ENCODE peak calls at places on chromosome X, in seven cellular contexts. One of them, this sample, is unnamed.

GRCh38 chrX:11704725-11705495 is 39.2 kb upstream of the ARHGAP6 start:
- DNase-seq in stimulated activated CD4-positive, alpha-beta T cell treated with anti-CD3 and anti-CD28 coated beads, Interleukin-1b, Interleukin-23, amount 100 ng/mL, for 1 hour: no peak
- DNase-seq in naive thymus-derived CD4-positive, alpha-beta T cell: no peak
- DNase-seq in NCI-H1092 treated with DMSO at 0.1 percent for 48 hours: no peak
- DNase-seq in tibial artery: no peak
- DNase-seq in COR-L47: no peak
- DNase-seq in MCF 10A: no peak
- DNase-seq in this sample: no peak

GRCh38 chrX:107429090-107429489 is 20.4 kb upstream of the FRMPD3 start:
- DNase-seq in NCI-H1092 treated with DMSO at 0.1 percent for 48 hours: peak
- DNase-seq in COR-L47: peak
- DNase-seq in naive thymus-derived CD4-positive, alpha-beta T cell: no peak
- DNase-seq in stimulated activated CD4-positive, alpha-beta T cell treated with anti-CD3 and anti-CD28 coated beads, Interleukin-1b, Interleukin-23, amount 100 ng/mL, for 1 hour: no peak
- DNase-seq in MCF 10A: peak
- DNase-seq in tibial artery: no peak
- DNase-seq in this sample: no peak

GRCh38 chrX:119502727-119503483 is 34.7 kb downstream of the SLC25A5 start:
- DNase-seq in MCF 10A: peak
- DNase-seq in stimulated activated CD4-positive, alpha-beta T cell treated with anti-CD3 and anti-CD28 coated beads, Interleukin-1b, Interleukin-23, amount 100 ng/mL, for 1 hour: no peak
- DNase-seq in tibial artery: no peak
- DNase-seq in NCI-H1092 treated with DMSO at 0.1 percent for 48 hours: peak
- DNase-seq in naive thymus-derived CD4-positive, alpha-beta T cell: peak
- DNase-seq in COR-L47: peak
- DNase-seq in this sample: peak

GRCh38 chrX:13463608-13464007 is 105.8 kb upstream of the EGFL6 start:
- DNase-seq in stimulated activated CD4-positive, alpha-beta T cell treated with anti-CD3 and anti-CD28 coated beads, Interleukin-1b, Interleukin-23, amount 100 ng/mL, for 1 hour: no peak
- DNase-seq in tibial artery: peak
- DNase-seq in naive thymus-derived CD4-positive, alpha-beta T cell: no peak
- DNase-seq in MCF 10A: peak
- DNase-seq in NCI-H1092 treated with DMSO at 0.1 percent for 48 hours: peak
- DNase-seq in COR-L47: peak
- DNase-seq in this sample: peak

GRCh38 chrX:153032397-153033118 is 23.7 kb upstream of the PNMA3 start:
- DNase-seq in naive thymus-derived CD4-positive, alpha-beta T cell: peak
- DNase-seq in MCF 10A: peak
- DNase-seq in stimulated activated CD4-positive, alpha-beta T cell treated with anti-CD3 and anti-CD28 coated beads, Interleukin-1b, Interleukin-23, amount 100 ng/mL, for 1 hour: peak
- DNase-seq in COR-L47: peak
- DNase-seq in NCI-H1092 treated with DMSO at 0.1 percent for 48 hours: peak
- DNase-seq in tibial artery: peak
- DNase-seq in this sample: peak

GRCh38 chrX:14209034-14209433 is 179.3 kb upstream of the GEMIN8 start:
- DNase-seq in tibial artery: no peak
- DNase-seq in NCI-H1092 treated with DMSO at 0.1 percent for 48 hours: no peak
- DNase-seq in MCF 10A: no peak
- DNase-seq in stimulated activated CD4-positive, alpha-beta T cell treated with anti-CD3 and anti-CD28 coated beads, Interleukin-1b, Interleukin-23, amount 100 ng/mL, for 1 hour: no peak
- DNase-seq in naive thymus-derived CD4-positive, alpha-beta T cell: no peak
- DNase-seq in COR-L47: no peak
- DNase-seq in this sample: no peak

GRCh38 chrX:154040307-154040756 is 20.6 kb upstream of the IRAK1 start:
- DNase-seq in MCF 10A: peak
- DNase-seq in naive thymus-derived CD4-positive, alpha-beta T cell: no peak
- DNase-seq in NCI-H1092 treated with DMSO at 0.1 percent for 48 hours: no peak
- DNase-seq in stimulated activated CD4-positive, alpha-beta T cell treated with anti-CD3 and anti-CD28 coated beads, Interleukin-1b, Interleukin-23, amount 100 ng/mL, for 1 hour: no peak
- DNase-seq in tibial artery: peak
- DNase-seq in COR-L47: no peak
- DNase-seq in this sample: no peak

GRCh38 chrX:150365953-150366911 is 3.1 kb downstream of the MAMLD1 start:
- DNase-seq in stimulated activated CD4-positive, alpha-beta T cell treated with anti-CD3 and anti-CD28 coated beads, Interleukin-1b, Interleukin-23, amount 100 ng/mL, for 1 hour: no peak
- DNase-seq in MCF 10A: peak
- DNase-seq in NCI-H1092 treated with DMSO at 0.1 percent for 48 hours: no peak
- DNase-seq in naive thymus-derived CD4-positive, alpha-beta T cell: peak
- DNase-seq in COR-L47: no peak
- DNase-seq in tibial artery: peak
- DNase-seq in this sample: peak

GRCh38 chrX:70026112-70026850 is 23.5 kb downstream of the AWAT2 start:
- DNase-seq in NCI-H1092 treated with DMSO at 0.1 percent for 48 hours: no peak
- DNase-seq in naive thymus-derived CD4-positive, alpha-beta T cell: no peak
- DNase-seq in stimulated activated CD4-positive, alpha-beta T cell treated with anti-CD3 and anti-CD28 coated beads, Interleukin-1b, Interleukin-23, amount 100 ng/mL, for 1 hour: no peak
- DNase-seq in tibial artery: no peak
- DNase-seq in COR-L47: no peak
- DNase-seq in MCF 10A: no peak
- DNase-seq in this sample: no peak

GRCh38 chrX:152821145-152821765 is 9.3 kb downstream of the CETN2 start:
- DNase-seq in stimulated activated CD4-positive, alpha-beta T cell treated with anti-CD3 and anti-CD28 coated beads, Interleukin-1b, Interleukin-23, amount 100 ng/mL, for 1 hour: no peak
- DNase-seq in naive thymus-derived CD4-positive, alpha-beta T cell: no peak
- DNase-seq in NCI-H1092 treated with DMSO at 0.1 percent for 48 hours: no peak
- DNase-seq in tibial artery: no peak
- DNase-seq in COR-L47: peak
- DNase-seq in MCF 10A: peak
- DNase-seq in this sample: peak

GRCh38 chrX:97828454-97828853 is 944.7 kb downstream of the RPA4 start:
- DNase-seq in COR-L47: no peak
- DNase-seq in MCF 10A: no peak
- DNase-seq in NCI-H1092 treated with DMSO at 0.1 percent for 48 hours: no peak
- DNase-seq in tibial artery: no peak
- DNase-seq in stimulated activated CD4-positive, alpha-beta T cell treated with anti-CD3 and anti-CD28 coated beads, Interleukin-1b, Interleukin-23, amount 100 ng/mL, for 1 hour: no peak
- DNase-seq in naive thymus-derived CD4-positive, alpha-beta T cell: no peak
- DNase-seq in this sample: no peak

GRCh38 chrX:139851730-139852129 is 81.1 kb downstream of the ATP11C start:
- DNase-seq in stimulated activated CD4-positive, alpha-beta T cell treated with anti-CD3 and anti-CD28 coated beads, Interleukin-1b, Interleukin-23, amount 100 ng/mL, for 1 hour: no peak
- DNase-seq in NCI-H1092 treated with DMSO at 0.1 percent for 48 hours: no peak
- DNase-seq in naive thymus-derived CD4-positive, alpha-beta T cell: no peak
- DNase-seq in tibial artery: no peak
- DNase-seq in COR-L47: no peak
- DNase-seq in MCF 10A: no peak
- DNase-seq in this sample: no peak

GRCh38 chrX:153974003-153974725 is 1.6 kb downstream of the TMEM187 start:
- DNase-seq in tibial artery: no peak
- DNase-seq in stimulated activated CD4-positive, alpha-beta T cell treated with anti-CD3 and anti-CD28 coated beads, Interleukin-1b, Interleukin-23, amount 100 ng/mL, for 1 hour: no peak
- DNase-seq in COR-L47: no peak
- DNase-seq in NCI-H1092 treated with DMSO at 0.1 percent for 48 hours: no peak
- DNase-seq in MCF 10A: no peak
- DNase-seq in naive thymus-derived CD4-positive, alpha-beta T cell: no peak
- DNase-seq in this sample: no peak

GRCh38 chrX:10044021-10044420 is 76.9 kb downstream of the CLDN34 start:
- DNase-seq in NCI-H1092 treated with DMSO at 0.1 percent for 48 hours: no peak
- DNase-seq in stimulated activated CD4-positive, alpha-beta T cell treated with anti-CD3 and anti-CD28 coated beads, Interleukin-1b, Interleukin-23, amount 100 ng/mL, for 1 hour: no peak
- DNase-seq in naive thymus-derived CD4-positive, alpha-beta T cell: no peak
- DNase-seq in MCF 10A: no peak
- DNase-seq in tibial artery: no peak
- DNase-seq in COR-L47: no peak
- DNase-seq in this sample: no peak

GRCh38 chrX:70476166-70476933 is 31.7 kb downstream of the DLG3 start:
- DNase-seq in NCI-H1092 treated with DMSO at 0.1 percent for 48 hours: no peak
- DNase-seq in COR-L47: no peak
- DNase-seq in MCF 10A: no peak
- DNase-seq in tibial artery: no peak
- DNase-seq in stimulated activated CD4-positive, alpha-beta T cell treated with anti-CD3 and anti-CD28 coated beads, Interleukin-1b, Interleukin-23, amount 100 ng/mL, for 1 hour: no peak
- DNase-seq in naive thymus-derived CD4-positive, alpha-beta T cell: no peak
- DNase-seq in this sample: no peak

GRCh38 chrX:49184294-49185061 is 1.7 kb downstream of the PRICKLE3 start:
- DNase-seq in NCI-H1092 treated with DMSO at 0.1 percent for 48 hours: peak
- DNase-seq in tibial artery: peak
- DNase-seq in naive thymus-derived CD4-positive, alpha-beta T cell: no peak
- DNase-seq in stimulated activated CD4-positive, alpha-beta T cell treated with anti-CD3 and anti-CD28 coated beads, Interleukin-1b, Interleukin-23, amount 100 ng/mL, for 1 hour: no peak
- DNase-seq in COR-L47: peak
- DNase-seq in MCF 10A: peak
- DNase-seq in this sample: peak

GRCh38 chrX:72026341-72027023 is 105.2 kb downstream of the RTL5 start:
- DNase-seq in tibial artery: no peak
- DNase-seq in COR-L47: no peak
- DNase-seq in stimulated activated CD4-positive, alpha-beta T cell treated with anti-CD3 and anti-CD28 coated beads, Interleukin-1b, Interleukin-23, amount 100 ng/mL, for 1 hour: no peak
- DNase-seq in MCF 10A: no peak
- DNase-seq in NCI-H1092 treated with DMSO at 0.1 percent for 48 hours: no peak
- DNase-seq in naive thymus-derived CD4-positive, alpha-beta T cell: no peak
- DNase-seq in this sample: no peak